ENCODE peak calls at places on chromosomes 7 and 10, in four cellular contexts. F is astrocyte, U is thoracic aorta, P is endothelial cell of umbilical vein. E is an unnamed sample.

GRCh38 chr7:28347462-28347861 is 64.9 kb upstream of the CREB5 start:
- DNase-seq in U (no peak), F (no peak), P (no peak), E (peak; percentile 97)

GRCh38 chr10:44673245-44673999 is 237.7 kb upstream of the TMEM72 start:
- DNase-seq in P (no peak), U (no peak), F (no peak), E (no peak)

GRCh38 chr10:323651-324293 is 188.5 kb downstream of the ZMYND11 start:
- DNase-seq in F (peak; percentile 95), P (peak; percentile 92), U (peak; percentile 69), E (peak; percentile 96)

GRCh38 chr10:6213257-6213905 is 10.6 kb downstream of the PFKFB3 start:
- DNase-seq in P (no peak), F (no peak), U (no peak), E (peak; percentile 20)

GRCh38 chr10:69712346-69712745 is 82.3 kb downstream of the FAM241B start:
- DNase-seq in P (no peak), U (no peak), F (no peak), E (no peak)

GRCh38 chr10:67609996-67610793 is 85.8 kb downstream of the CTNNA3 start:
- DNase-seq in F (peak; percentile 79), P (peak; percentile 39), U (no peak), E (peak; percentile 87)

GRCh38 chr10:101897633-101898032 is 54.0 kb upstream of the KCNIP2 start:
- DNase-seq in U (no peak), P (no peak), F (peak; percentile 58), E (peak; percentile 70)

GRCh38 chr7:100191775-100192174 is 14.1 kb downstream of the STAG3 start:
- DNase-seq in U (no peak), F (peak; percentile 65), P (no peak), E (peak; percentile 72)

GRCh38 chr7:135790371-135790977 is 41.9 kb upstream of the FAM180A start:
- DNase-seq in F (no peak), U (no peak), P (no peak), E (no peak)

GRCh38 chr7:39697481-39697880 is 74.1 kb downstream of the RALA start:
- DNase-seq in P (no peak), F (no peak), U (no peak), E (no peak)

GRCh38 chr7:49091089-49091488 is 166.7 kb downstream of the CDC14C start:
- DNase-seq in U (no peak), P (no peak), F (no peak), E (no peak)

GRCh38 chr10:7362451-7362850 is 48.4 kb downstream of the SFMBT2 start:
- DNase-seq in P (no peak), U (no peak), F (peak; percentile 65), E (peak; percentile 73)

GRCh38 chr10:128018236-128018635 is 108.0 kb downstream of the MKI67 start:
- DNase-seq in U (no peak), F (no peak), P (peak; percentile 73), E (peak; percentile 29)

GRCh38 chr10:119602241-119603095 is 5.7 kb upstream of the TIAL1 start:
- DNase-seq in U (no peak), F (no peak), P (peak; percentile 38), E (peak; percentile 35)

GRCh38 chr7:55623617-55624016 is 51.3 kb upstream of the VOPP1 start:
- DNase-seq in F (no peak), P (no peak), U (no peak), E (no peak)

GRCh38 chr7:20033621-20034200 is 183.5 kb downstream of the MACC1 start:
- DNase-seq in U (no peak), F (peak; percentile 86), P (no peak), E (peak; percentile 70)

GRCh38 chr7:129698516-129699418 is 87.2 kb downstream of the NRF1 start:
- DNase-seq in U (no peak), F (no peak), P (no peak), E (no peak)

GRCh38 chr7:1434891-1435670 is 24.2 kb downstream of the MICALL2 start:
- DNase-seq in F (no peak), P (no peak), U (no peak), E (no peak)

GRCh38 chr10:130873636-130874035 is 437.9 kb downstream of the TCERG1L start:
- DNase-seq in F (no peak), P (no peak), U (no peak), E (no peak)

GRCh38 chr7:1749864-1750466 is 79.9 kb downstream of the ELFN1 start:
- DNase-seq in U (no peak), P (no peak), F (no peak), E (no peak)

GRCh38 chr7:148609045-148609725 is 18.6 kb downstream of the C7orf33 start:
- DNase-seq in P (no peak), U (no peak), F (peak; percentile 56), E (peak; percentile 64)

GRCh38 chr7:94375713-94376112 is 19.0 kb upstream of the COL1A2 start:
- DNase-seq in F (peak; percentile 99), P (peak; percentile 82), U (no peak), E (peak; percentile 99)

GRCh38 chr7:96014617-96015016 is 242.3 kb downstream of the DYNC1I1 start:
- DNase-seq in U (no peak), P (no peak), F (no peak), E (no peak)

GRCh38 chr7:36048141-36048901 is 104.7 kb upstream of the EEPD1 start:
- DNase-seq in U (peak; percentile 28), P (no peak), F (peak; percentile 90), E (peak; percentile 98)

GRCh38 chr7:137930616-137931015 is 71.3 kb downstream of the CREB3L2 start:
- DNase-seq in P (peak; percentile 63), F (peak; percentile 89), U (peak; percentile 41), E (peak; percentile 90)
- H3K4me1 ChIP-seq in P (peaks cover 26% of the 10 kb centered on the region), F (peaks cover 33% of the 10 kb centered on the region), U (peaks cover 52% of the 10 kb centered on the region), E (peaks cover 33% of the 10 kb centered on the region)

DNA sequence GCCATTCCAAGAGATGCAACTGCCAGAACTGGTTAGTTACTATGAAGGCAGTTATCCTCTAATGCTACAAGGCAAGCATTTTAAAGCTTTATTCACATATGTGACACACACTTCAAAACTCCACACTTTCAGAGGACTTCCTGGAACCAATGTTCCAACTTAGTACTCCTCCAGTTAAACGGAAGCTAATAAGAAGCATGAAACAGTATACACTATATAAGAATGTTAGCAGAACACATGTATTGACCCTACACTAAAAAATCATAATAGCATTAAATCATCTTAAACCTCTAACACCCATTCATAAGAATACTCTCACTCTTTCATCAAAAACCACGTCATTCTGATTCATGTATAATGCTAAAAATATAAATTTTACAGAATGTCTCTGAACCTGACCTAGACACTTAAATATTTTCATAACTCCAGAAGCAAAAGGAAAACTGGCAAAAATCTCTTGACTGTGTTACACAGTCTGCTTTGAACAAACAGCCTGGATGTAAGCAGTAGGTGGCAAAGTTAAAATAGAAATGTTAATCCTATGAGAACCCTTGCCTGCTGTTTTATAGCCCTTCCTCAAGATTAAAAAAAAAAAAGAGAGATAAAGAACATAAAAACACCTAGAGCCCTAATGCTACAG is 135.0 kb downstream of the SEMA3C start:
- DNase-seq in F (peak; percentile 60), P (no peak), U (no peak), E (peak; percentile 71)
- H3K4me1 ChIP-seq in F (peaks cover 32% of the 10 kb centered on the region), P (no peaks in the 10 kb centered on the region), U (peaks cover 50% of the 10 kb centered on the region), E (peaks cover 12% of the 10 kb centered on the region)

GRCh38 chr10:22631185-22631584 is 83.2 kb downstream of the PIP4K2A start:
- DNase-seq in U (no peak), P (no peak), F (no peak), E (no peak)
- H3K4me1 ChIP-seq in U (peaks cover 51% of the 10 kb centered on the region), P (peaks cover 37% of the 10 kb centered on the region), F (peaks cover 23% of the 10 kb centered on the region), E (peaks cover 15% of the 10 kb centered on the region)

GRCh38 chr7:116219288-116219687 is 8.9 kb downstream of the TES start:
- DNase-seq in U (no peak), F (no peak), P (no peak), E (no peak)
- H3K4me1 ChIP-seq in U (peaks cover 97% of the 10 kb centered on the region), F (peaks cover 33% of the 10 kb centered on the region), P (peaks cover 45% of the 10 kb centered on the region), E (peaks cover 6% of the 10 kb centered on the region)

GRCh38 chr10:21849624-21850023 is 153.9 kb downstream of the DNAJC1 start:
- DNase-seq in U (no peak), F (no peak), P (no peak), E (no peak)
- H3K4me1 ChIP-seq in U (no peaks in the 10 kb centered on the region), F (no peaks in the 10 kb centered on the region), P (no peaks in the 10 kb centered on the region), E (no peaks in the 10 kb centered on the region)

GRCh38 chr10:124741281-124741921 is 2.8 kb downstream of the FAM53B start:
- DNase-seq in P (peak; percentile 85), F (peak; percentile 39), U (peak; percentile 61), E (peak; percentile 63)
- H3K4me1 ChIP-seq in P (peaks cover 39% of the 10 kb centered on the region), F (peaks cover 32% of the 10 kb centered on the region), U (peaks cover 78% of the 10 kb centered on the region), E (peaks cover 6% of the 10 kb centered on the region)

DNA sequence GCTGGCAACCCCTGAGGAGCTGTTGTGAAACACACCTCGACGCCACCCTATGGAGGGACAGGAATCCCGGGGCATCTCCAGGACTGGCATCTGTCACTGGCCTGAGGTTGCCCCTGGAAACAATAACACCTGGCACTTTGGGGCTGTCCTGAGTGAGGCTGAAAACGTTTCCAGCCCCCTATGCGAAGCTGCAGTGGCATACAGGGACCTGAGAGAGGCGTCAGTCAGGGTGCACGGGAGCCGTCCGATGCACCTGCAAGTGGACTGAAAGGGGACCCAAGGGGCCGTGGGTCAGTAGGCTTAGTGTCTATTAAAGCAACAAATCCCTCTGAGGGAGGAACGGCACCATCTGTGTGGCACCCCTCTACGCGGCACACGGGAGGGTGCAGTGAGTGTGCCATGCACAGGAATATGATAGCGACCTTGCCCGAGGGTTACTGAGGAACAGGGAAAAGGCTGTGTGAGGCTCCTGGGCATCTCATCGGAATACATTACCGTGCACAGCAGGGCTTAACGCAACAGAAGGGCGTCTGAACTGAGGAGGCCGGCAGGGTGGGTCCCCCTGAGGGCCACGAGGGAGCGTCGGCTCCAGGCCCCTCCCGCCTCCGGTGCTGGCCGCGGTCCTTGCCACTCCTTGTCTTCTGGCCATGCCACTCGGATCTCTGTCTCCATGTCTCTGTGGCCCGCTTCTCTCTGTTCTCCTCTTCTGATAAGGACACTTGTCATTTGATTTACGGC is 50.4 kb downstream of the FOXL3 start:
- DNase-seq in U (no peak), F (no peak), P (no peak), E (no peak)
- H3K4me1 ChIP-seq in U (peaks cover 14% of the 10 kb centered on the region), F (no peaks in the 10 kb centered on the region), P (no peaks in the 10 kb centered on the region), E (no peaks in the 10 kb centered on the region)

DNA sequence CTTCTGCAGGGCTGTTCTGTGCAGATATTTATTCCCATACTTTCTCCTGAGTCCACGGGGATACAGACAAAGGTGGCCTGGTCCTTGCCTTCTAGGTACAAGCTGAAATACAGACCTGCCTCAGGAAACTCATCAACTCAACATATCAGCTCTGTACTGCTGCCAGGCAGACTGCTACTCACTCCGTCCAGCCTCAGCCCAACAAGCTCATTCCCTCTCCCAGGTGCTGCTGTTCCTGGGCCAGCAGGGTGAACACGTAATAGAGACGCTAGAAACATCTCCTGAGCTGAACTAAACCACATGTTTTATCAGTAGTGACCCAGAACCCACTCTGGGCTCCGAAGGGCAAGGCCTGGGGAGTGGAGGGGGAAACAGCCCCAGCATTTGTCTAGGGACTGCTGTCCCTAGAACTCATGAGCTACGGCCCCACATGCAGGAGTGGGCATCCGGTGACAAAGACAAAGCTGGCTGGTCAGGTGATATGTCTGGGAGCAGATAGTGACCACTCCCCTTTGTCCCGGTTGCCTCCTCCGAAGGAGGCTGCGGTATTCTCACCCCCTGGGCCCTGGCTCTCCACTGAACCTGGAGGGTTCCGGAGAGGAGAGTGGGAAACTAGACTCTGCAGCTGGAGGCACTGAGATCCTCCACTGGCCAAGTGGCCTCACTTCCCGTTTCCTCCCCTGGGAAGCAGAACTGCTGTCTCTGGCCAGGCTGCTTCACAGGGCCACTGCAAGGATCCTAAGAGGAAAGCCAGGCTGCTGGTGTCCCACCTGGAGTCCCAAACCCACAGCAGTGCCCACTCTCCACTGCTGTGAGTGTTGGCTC is 116.1 kb downstream of the FAM53B start:
- DNase-seq in F (no peak), U (no peak), P (no peak), E (no peak)
- H3K4me1 ChIP-seq in F (no peaks in the 10 kb centered on the region), U (peaks cover 61% of the 10 kb centered on the region), P (peaks cover 2% of the 10 kb centered on the region), E (no peaks in the 10 kb centered on the region)